ENCODE peak calls at places on chromosome 9, in five cellular contexts. J, T, K, C and Y are unnamed samples.

GRCh38 chr9:137354845-137355420 is 52.9 kb upstream of the NRARP start:
- DNase-seq in J (no peak), T (no peak), K (no peak), C (peak; percentile 5), Y (no peak)

GRCh38 chr9:4980046-4980727 is 4.9 kb upstream of the JAK2 start:
- DNase-seq in J (no peak), T (no peak), K (no peak), C (no peak), Y (no peak)

GRCh38 chr9:86454701-86455402 is 100.6 kb upstream of the TUT7 start:
- DNase-seq in J (no peak), T (no peak), K (no peak), C (no peak), Y (no peak)

GRCh38 chr9:19119801-19120440 is 7.4 kb downstream of the PLIN2 start:
- DNase-seq in J (no peak), T (no peak), K (no peak), C (no peak), Y (no peak)

GRCh38 chr9:92455217-92455616 is 27.1 kb downstream of the ASPN start:
- DNase-seq in J (no peak), T (no peak), K (no peak), C (no peak), Y (no peak)

GRCh38 chr9:135591491-135592330 is 30.2 kb downstream of the PAEP start:
- DNase-seq in J (no peak), T (no peak), K (no peak), C (no peak), Y (no peak)

GRCh38 chr9:70480405-70480980 is 66.0 kb upstream of the KLF9 start:
- DNase-seq in J (peak; percentile 44), T (no peak), K (no peak), C (peak; percentile 57), Y (no peak)

GRCh38 chr9:127809562-127810377 is 7.1 kb downstream of the FPGS start:
- DNase-seq in J (no peak), T (no peak), K (no peak), C (no peak), Y (no peak)

GRCh38 chr9:113461285-113461684 is 2.2 kb upstream of the RGS3 start:
- DNase-seq in J (no peak), T (no peak), K (no peak), C (no peak), Y (no peak)

GRCh38 chr9:135592625-135593024 is 31.1 kb downstream of the PAEP start:
- DNase-seq in J (no peak), T (no peak), K (no peak), C (no peak), Y (no peak)

GRCh38 chr9:111937781-111938426 is 41.3 kb downstream of the UGCG start:
- DNase-seq in J (no peak), T (peak; percentile 27), K (no peak), C (peak; percentile 19), Y (peak; percentile 26)

GRCh38 chr9:101791938-101792337 is 53.5 kb upstream of the GRIN3A start:
- DNase-seq in J (no peak), T (no peak), K (no peak), C (no peak), Y (no peak)

GRCh38 chr9:92151691-92152393 is 36.6 kb upstream of the SPTLC1 start:
- DNase-seq in J (peak; percentile 58), T (no peak), K (no peak), C (no peak), Y (no peak)

GRCh38 chr9:35675732-35676392 is 2.1 kb downstream of the CA9 start:
- DNase-seq in J (peak; percentile 58), T (peak; percentile 25), K (peak; percentile 20), C (peak; percentile 40), Y (no peak)

GRCh38 chr9:91378695-91379127 is 17.0 kb upstream of the AUH start:
- DNase-seq in J (no peak), T (no peak), K (no peak), C (peak; percentile 31), Y (no peak)